ENCODE peak calls at places on chromosomes 13 and 19, in five cellular contexts. X is WTC11, R is fibroblast of lung, A is AG09309, B is lower lobe of right lung. T is an unnamed sample.

GRCh38 chr19:5171711-5172110 is 168.9 kb downstream of the PTPRS start:
- DNase-seq in R (peak; percentile 37), B (no peak), A (no peak), X (no peak), T (no peak)

GRCh38 chr19:42178791-42179500 is 38.5 kb downstream of the DEDD2 start:
- DNase-seq in A (no peak), X (peak; percentile 73), B (no peak), R (no peak), T (peak; percentile 53)

GRCh38 chr13:75473472-75473871 is 8.5 kb downstream of the TBC1D4 start:
- DNase-seq in R (no peak), X (no peak), A (no peak), B (no peak), T (no peak)

GRCh38 chr19:3175761-3176714 is 2.5 kb upstream of the S1PR4 start:
- DNase-seq in B (peak; percentile 93), X (no peak), R (peak; percentile 69), A (peak; percentile 80), T (no peak)

GRCh38 chr19:16400911-16401675 is 70.7 kb downstream of the EPS15L1 start:
- DNase-seq in B (no peak), R (peak; percentile 56), X (no peak), A (no peak), T (no peak)

GRCh38 chr19:42115705-42116104 is 16.5 kb downstream of the POU2F2 start:
- DNase-seq in A (no peak), X (no peak), R (no peak), B (no peak), T (no peak)

GRCh38 chr19:4206818-4207484 is 22.4 kb upstream of the EBI3 start:
- DNase-seq in B (no peak), A (no peak), R (peak; percentile 14), X (no peak), T (no peak)

GRCh38 chr19:780935-781334 is 16.3 kb upstream of the PTBP1 start:
- DNase-seq in B (no peak), A (no peak), R (no peak), X (no peak), T (no peak)

GRCh38 chr19:17249887-17250548 is 4.3 kb upstream of the NR2F6 start:
- DNase-seq in B (no peak), X (no peak), A (no peak), R (no peak), T (no peak)

GRCh38 chr13:83752141-83752540 is 130.1 kb downstream of the SLITRK1 start:
- DNase-seq in R (peak; percentile 73), B (no peak), A (peak; percentile 13), X (no peak), T (no peak)

GRCh38 chr13:99977912-99978780 is 3.4 kb upstream of the ZIC2 start:
- DNase-seq in B (no peak), X (peak; percentile 59), R (no peak), A (no peak), T (no peak)

GRCh38 chr13:20127563-20128458 is 33.0 kb downstream of the GJA3 start:
- DNase-seq in X (peak; percentile 64), R (peak; percentile 66), A (no peak), B (peak; percentile 80), T (peak; percentile 68)

GRCh38 chr13:53068841-53069520 is 40.4 kb downstream of the OLFM4 start:
- DNase-seq in X (no peak), R (no peak), B (no peak), A (no peak), T (no peak)

GRCh38 chr19:38640368-38640767 is 7.1 kb upstream of the ACTN4 start:
- DNase-seq in R (no peak), X (no peak), A (no peak), B (no peak), T (no peak)

GRCh38 chr19:48332662-48333466 is 7.5 kb downstream of the EMP3 start:
- DNase-seq in R (peak; percentile 98), B (peak; percentile 96), A (peak; percentile 86), X (peak; percentile 73), T (peak; percentile 70)

GRCh38 chr13:84630486-84630885 is 748.2 kb upstream of the SLITRK1 start:
- DNase-seq in A (no peak), X (no peak), B (no peak), R (peak; percentile 88), T (no peak)

GRCh38 chr13:45989607-45990006 is 62.9 kb downstream of the ZC3H13 start:
- DNase-seq in B (no peak), A (peak; percentile 42), X (no peak), R (peak; percentile 65), T (no peak)

GRCh38 chr13:98939552-98940306 is 38.1 kb downstream of the DOCK9 start:
- DNase-seq in A (no peak), X (no peak), B (no peak), R (no peak), T (no peak)

GRCh38 chr19:3809881-3810707 is 23.9 kb upstream of the MATK start:
- DNase-seq in R (no peak), B (no peak), A (no peak), X (no peak), T (no peak)

GRCh38 chr19:2306971-2307370 is 983 bp downstream of the LINGO3 start:
- DNase-seq in X (no peak), B (no peak), R (no peak), A (no peak), T (no peak)

GRCh38 chr13:68550330-68550729 is 1320.2 kb upstream of the PCDH9 start:
- DNase-seq in R (no peak), A (no peak), X (no peak), B (no peak), T (no peak)

GRCh38 chr13:43389573-43389972 is 366.2 kb downstream of the DNAJC15 start:
- DNase-seq in A (no peak), B (no peak), X (no peak), R (no peak), T (no peak)

GRCh38 chr13:48000559-48001126 is 430 bp downstream of the SUCLA2 start:
- DNase-seq in R (peak; percentile 20), B (no peak), A (no peak), X (peak; percentile 35), T (peak; percentile 51)

GRCh38 chr13:71922191-71922590 is 55.2 kb upstream of the DACH1 start:
- DNase-seq in X (no peak), B (no peak), A (no peak), R (peak; percentile 15), T (no peak)

GRCh38 chr13:96900992-96901391 is 93.3 kb downstream of the OXGR1 start:
- DNase-seq in A (no peak), R (peak; percentile 4), B (no peak), X (peak; percentile 19), T (no peak)

GRCh38 chr13:20197361-20197834 is 4.7 kb upstream of the GJB2 start:
- DNase-seq in B (no peak), A (peak; percentile 16), R (peak; percentile 43), X (no peak), T (no peak)

GRCh38 chr13:104143760-104144406 is 1077.7 kb upstream of the SLC10A2 start:
- DNase-seq in A (no peak), B (no peak), X (peak; percentile 14), R (peak; percentile 1), T (peak; percentile 28)

GRCh38 chr19:50803633-50804419 is 13.6 kb downstream of the ACP4 start:
- DNase-seq in X (peak; percentile 49), R (no peak), B (no peak), A (no peak), T (peak; percentile 64)

GRCh38 chr13:47463726-47464125 is 537.3 kb downstream of the SUCLA2 start:
- DNase-seq in X (peak; percentile 13), B (no peak), A (peak; percentile 14), R (peak; percentile 72), T (peak; percentile 3)

GRCh38 chr19:42246143-42246868 is 3.9 kb upstream of the GSK3A start:
- DNase-seq in R (peak; percentile 81), A (peak; percentile 52), B (peak; percentile 65), X (peak; percentile 75), T (peak; percentile 47)

GRCh38 chr19:43367822-43368221 is 14.3 kb downstream of the CD177 start:
- DNase-seq in A (no peak), B (no peak), X (no peak), R (no peak), T (no peak)

GRCh38 chr19:16778796-16779411 is 50.3 kb upstream of the SIN3B start:
- DNase-seq in A (no peak), B (peak; percentile 69), X (peak; percentile 82), R (peak; percentile 32), T (peak; percentile 60)

GRCh38 chr13:41074523-41074922 is 13.2 kb downstream of the WBP4 start:
- DNase-seq in R (no peak), X (no peak), B (no peak), A (no peak), T (no peak)
- TF ChIP-seq CTCF in R (no peak), X (no peak), B (no peak), A (no peak), T (no peak)

DNA sequence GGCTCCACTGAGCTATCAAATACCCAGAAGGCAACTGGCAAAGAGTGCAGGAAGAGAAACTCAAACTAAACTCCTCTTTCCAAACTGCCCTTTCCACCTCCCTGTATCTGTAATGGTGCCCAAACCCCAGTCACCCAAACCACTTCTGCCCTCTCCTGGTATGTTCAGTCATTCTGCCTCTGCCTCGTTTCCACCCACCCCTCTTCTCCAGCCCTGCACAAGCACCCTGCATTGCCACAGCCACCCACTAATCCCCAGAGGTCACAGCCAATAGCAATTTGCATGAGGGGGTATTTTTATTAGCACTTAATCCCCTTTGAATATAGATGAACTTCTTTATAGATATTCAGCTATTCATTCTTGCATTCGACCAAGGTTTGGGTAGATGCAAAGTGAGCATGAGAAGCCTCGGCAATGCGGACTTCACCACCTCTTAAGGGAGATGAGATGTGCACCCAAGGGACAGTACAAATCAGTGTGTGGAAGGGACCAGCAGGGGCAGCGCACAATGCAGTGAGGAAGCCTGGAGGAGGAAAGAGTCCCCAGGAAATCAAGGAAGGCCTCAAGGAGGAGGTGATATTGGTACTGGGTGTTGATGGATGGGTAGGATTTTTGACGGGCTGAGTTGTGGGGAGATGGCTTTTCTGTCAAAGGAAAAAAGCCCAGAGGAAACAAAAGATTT is 12.4 kb downstream of the TMEM272 start:
- DNase-seq in R (peak; percentile 8), A (peak; percentile 10), B (no peak), X (no peak), T (no peak)
- TF ChIP-seq CTCF in R (peak; percentile 49), A (peak; percentile 57), B (peak; percentile 43), X (no peak), T (no peak)

GRCh38 chr19:31049431-31049830 is 299.8 kb downstream of the TSHZ3 start:
- DNase-seq in X (no peak), A (no peak), R (no peak), B (no peak), T (no peak)

GRCh38 chr19:31055454-31055853 is 293.8 kb downstream of the TSHZ3 start:
- DNase-seq in A (no peak), R (no peak), X (no peak), B (no peak), T (no peak)

GRCh38 chr19:31058676-31059075 is 290.6 kb downstream of the TSHZ3 start:
- DNase-seq in B (no peak), A (no peak), R (no peak), X (no peak), T (no peak)

DNA sequence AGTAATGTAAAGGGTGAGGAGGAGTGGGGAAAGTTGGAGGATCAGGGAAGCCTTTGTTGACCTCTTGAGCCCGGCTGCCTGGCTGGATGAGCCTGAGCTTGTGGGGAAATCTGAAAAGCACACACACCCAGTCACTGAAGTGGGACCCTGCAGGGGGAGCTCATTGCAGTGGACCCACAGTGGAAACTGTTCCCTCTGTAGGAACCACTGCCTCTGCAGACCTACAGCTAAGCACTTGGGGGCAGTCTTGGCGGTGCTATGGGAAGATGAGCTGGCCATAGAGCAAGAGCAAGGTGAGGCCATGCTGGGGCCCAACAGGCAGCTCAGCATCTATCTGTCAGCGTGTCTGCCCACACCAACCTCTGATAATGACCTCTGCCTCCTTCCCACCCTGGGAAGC is 294.8 kb downstream of the TSHZ3 start:
- DNase-seq in B (no peak), R (peak; percentile 63), X (peak; percentile 79), A (peak; percentile 21), T (peak; percentile 47)
- TF ChIP-seq CTCF in B (peak; percentile 27), R (peak; percentile 83), X (peak; percentile 50), A (peak; percentile 86), T (peak; percentile 50)

GRCh38 chr19:6891761-6892385 is 4.5 kb downstream of the ADGRE1 start:
- DNase-seq in R (no peak), B (no peak), A (no peak), X (no peak), T (no peak)
- TF ChIP-seq CTCF in R (no peak), B (no peak), A (no peak), X (no peak), T (no peak)